ENCODE peak calls at places on chromosomes 2 and 18, in five cellular contexts. K is K562, O is A549, F is GM12878, G is HepG2. X is an unnamed sample.

GRCh38 chr2:42186945-42187632 is 17.9 kb downstream of the EML4 start:
- DNase-seq in K (no peak), O (no peak), F (no peak), G (no peak), X (no peak)

GRCh38 chr18:3923750-3924149 is 473.8 kb downstream of the TGIF1 start:
- DNase-seq in K (no peak), O (peak; percentile 6), F (no peak), G (no peak), X (no peak)

GRCh38 chr2:84495539-84496146 is 20.7 kb upstream of the DNAH6 start:
- DNase-seq in K (peak; percentile 18), O (peak; percentile 79), F (no peak), G (peak; percentile 64), X (peak; percentile 77)

GRCh38 chr2:108625186-108625827 is 91.0 kb downstream of the LIMS1 start:
- DNase-seq in K (no peak), O (no peak), F (no peak), G (no peak), X (no peak)

GRCh38 chr2:216666461-216667233 is 28.7 kb downstream of the IGFBP5 start:
- DNase-seq in K (peak; percentile 67), O (peak; percentile 72), F (peak; percentile 19), G (peak; percentile 64), X (peak; percentile 89)

GRCh38 chr2:117771969-117772630 is 42.4 kb upstream of the DDX18 start:
- DNase-seq in K (no peak), O (peak; percentile 38), F (no peak), G (peak; percentile 31), X (peak; percentile 52)

GRCh38 chr2:28590496-28591301 is 94.8 kb downstream of the PLB1 start:
- DNase-seq in K (no peak), O (no peak), F (no peak), G (no peak), X (no peak)

GRCh38 chr2:49207204-49207603 is 52.9 kb upstream of the FSHR start:
- DNase-seq in K (no peak), O (no peak), F (no peak), G (no peak), X (no peak)

GRCh38 chr2:234289789-234290188 is 207.1 kb downstream of the ARL4C start:
- DNase-seq in K (no peak), O (peak; percentile 63), F (no peak), G (no peak), X (no peak)

GRCh38 chr2:96195410-96196071 is 13.1 kb downstream of the STARD7 start:
- DNase-seq in K (no peak), O (no peak), F (no peak), G (peak; percentile 35), X (no peak)

GRCh38 chr2:39851251-39851650 is 72.2 kb upstream of the THUMPD2 start:
- DNase-seq in K (no peak), O (no peak), F (no peak), G (no peak), X (no peak)

GRCh38 chr2:148565272-148565894 is 79.2 kb upstream of the EPC2 start:
- DNase-seq in K (no peak), O (no peak), F (no peak), G (no peak), X (peak; percentile 60)

GRCh38 chr2:231642631-231643493 is 50.2 kb downstream of the TEX44 start:
- DNase-seq in K (peak; percentile 52), O (peak; percentile 97), F (peak; percentile 63), G (peak; percentile 39), X (no peak)

GRCh38 chr2:33502025-33502424 is 25.6 kb downstream of the RASGRP3 start:
- DNase-seq in K (no peak), O (no peak), F (no peak), G (no peak), X (no peak)

GRCh38 chr2:178044836-178045235 is 27.7 kb downstream of the PDE11A start:
- DNase-seq in K (no peak), O (no peak), F (no peak), G (no peak), X (no peak)

GRCh38 chr2:7424481-7424880 is 507.3 kb downstream of the RNF144A start:
- DNase-seq in K (no peak), O (no peak), F (no peak), G (no peak), X (no peak)

GRCh38 chr2:128318776-128319456 is at the start of gene HS6ST1:
- DNase-seq in K (peak; percentile 90), O (peak; percentile 76), F (no peak), G (peak; percentile 69), X (peak; percentile 91)
- TF ChIP-seq JUNB in K (no peak), O (no peak), F (no peak), G (no peak), X (no peak)

GRCh38 chr2:201630577-201630976 is 12.7 kb downstream of the TMEM237 start:
- DNase-seq in K (no peak), O (no peak), F (no peak), G (no peak), X (no peak)

GRCh38 chr2:201633862-201634261 is 9.4 kb downstream of the TMEM237 start:
- DNase-seq in K (no peak), O (no peak), F (no peak), G (no peak), X (no peak)

GRCh38 chr2:201631041-201631440 is 12.3 kb downstream of the TMEM237 start:
- DNase-seq in K (no peak), O (no peak), F (no peak), G (no peak), X (no peak)

GRCh38 chr2:201628545-201628944 is 14.8 kb downstream of the TMEM237 start:
- DNase-seq in K (no peak), O (no peak), F (no peak), G (no peak), X (no peak)
- TF ChIP-seq JUNB in K (no peak), O (no peak), F (no peak), G (no peak), X (no peak)

DNA sequence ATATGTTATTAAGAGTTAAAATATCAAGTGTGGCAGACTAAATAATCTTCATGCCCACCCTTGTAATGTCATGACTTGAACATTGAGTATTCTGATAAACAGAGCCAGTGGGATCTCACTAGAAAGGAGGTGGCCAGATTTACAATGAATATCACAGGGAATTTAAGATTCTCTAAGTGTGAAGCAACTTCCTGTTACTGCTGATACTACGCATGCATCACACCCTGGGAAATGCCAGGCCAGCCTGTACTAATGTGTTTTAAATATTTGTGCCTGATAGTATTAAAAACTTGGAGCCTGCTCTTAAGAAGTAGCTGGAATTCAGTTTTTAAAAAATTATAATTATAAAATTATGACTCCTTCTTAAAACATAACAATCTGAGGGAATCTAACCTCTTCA is 148.3 kb downstream of the LAMA3 start:
- DNase-seq in K (no peak), O (no peak), F (no peak), G (no peak), X (no peak)
- TF ChIP-seq JUNB in K (no peak), O (no peak), F (no peak), G (no peak), X (no peak)

DNA sequence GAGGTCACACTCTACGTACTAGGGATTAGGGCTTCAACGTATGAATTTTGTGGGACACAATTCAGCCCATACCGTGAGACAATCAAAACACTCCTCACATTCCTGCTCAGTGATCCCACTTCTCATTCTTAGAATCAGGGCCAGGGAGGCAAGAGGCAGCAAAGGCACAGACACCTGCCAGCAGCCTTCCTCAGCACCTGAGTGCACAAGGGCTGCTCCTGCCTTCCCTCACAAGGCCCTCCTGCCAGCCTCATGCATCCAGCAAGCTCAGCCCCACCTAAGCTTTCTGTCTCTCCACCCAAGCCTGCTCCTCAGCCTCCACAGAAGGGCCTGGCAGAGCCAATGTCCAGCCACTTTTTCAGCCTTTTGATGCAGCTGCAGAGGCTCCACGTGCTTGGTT is 141.6 kb downstream of the SP3 start:
- DNase-seq in K (no peak), O (no peak), F (no peak), G (no peak), X (no peak)
- TF ChIP-seq JUNB in K (no peak), O (no peak), F (no peak), G (no peak), X (no peak)

GRCh38 chr2:180122874-180123273 is 115.8 kb upstream of the CWC22 start:
- DNase-seq in K (no peak), O (peak; percentile 13), F (no peak), G (no peak), X (no peak)
- TF ChIP-seq JUNB in K (no peak), O (no peak), F (no peak), G (no peak), X (no peak)

DNA sequence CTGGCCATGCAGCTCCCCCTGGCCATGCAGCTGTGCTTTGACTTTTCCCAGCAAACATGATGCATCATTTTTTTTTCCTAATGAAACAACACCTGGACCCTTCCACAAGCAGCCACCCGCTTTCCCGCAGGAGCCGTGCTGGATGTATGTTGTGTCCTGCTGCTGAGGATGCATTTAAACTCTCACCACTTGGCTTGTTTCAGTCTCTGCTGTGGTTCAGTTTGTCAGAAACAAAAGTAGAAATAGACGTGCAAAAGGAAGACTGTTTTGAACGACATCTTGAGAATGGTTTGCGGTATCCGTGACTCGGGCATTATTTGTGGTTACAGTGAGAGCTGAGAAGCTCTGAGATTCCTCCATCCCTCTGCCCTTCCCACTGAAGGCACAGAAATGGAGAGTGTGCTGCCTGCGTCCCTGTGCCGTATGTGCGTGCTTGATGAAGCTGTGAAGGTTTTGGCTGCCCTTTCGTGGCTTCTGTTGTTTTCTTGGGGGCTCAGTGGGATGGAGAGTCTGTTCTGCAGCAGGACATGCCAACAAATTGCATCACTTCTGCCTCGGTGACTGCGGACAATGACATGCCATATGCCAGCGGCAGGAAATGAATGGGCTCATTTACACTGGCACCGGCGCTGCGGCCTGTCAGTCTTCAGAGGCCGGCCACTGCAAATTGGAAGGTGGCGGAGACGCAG is 417.7 kb upstream of the SALL3 start:
- DNase-seq in K (no peak), O (no peak), F (no peak), G (no peak), X (no peak)
- TF ChIP-seq JUNB in K (no peak), O (no peak), F (no peak), G (no peak), X (no peak)

GRCh38 chr2:189210250-189211075 is 30.9 kb upstream of the COL5A2 start:
- DNase-seq in K (peak; percentile 54), O (peak; percentile 89), F (no peak), G (no peak), X (no peak)
- TF ChIP-seq JUNB in K (no peak), O (peak; percentile 86), F (no peak), G (no peak), X (no peak)

DNA sequence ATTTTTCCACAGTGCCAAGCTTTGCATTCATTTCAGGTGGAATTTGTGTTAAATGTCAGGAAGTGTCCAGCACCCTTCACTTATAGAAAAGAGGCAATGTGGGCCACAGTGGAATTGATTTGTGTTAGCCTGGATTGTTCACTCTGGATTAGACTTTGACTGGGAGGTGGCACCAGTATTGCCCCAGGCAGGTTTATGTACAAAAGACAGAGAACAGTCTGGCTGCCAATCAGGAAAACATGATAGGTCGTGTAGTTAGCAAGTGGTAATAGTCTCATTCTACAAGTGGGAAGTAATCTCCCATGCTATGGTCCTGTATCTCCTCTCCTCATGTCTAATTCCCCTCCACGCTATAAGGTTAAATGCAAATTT is 45.6 kb downstream of the RAB27B start:
- DNase-seq in K (no peak), O (no peak), F (no peak), G (no peak), X (no peak)
- TF ChIP-seq JUNB in K (no peak), O (no peak), F (no peak), G (no peak), X (no peak)